ENCODE peak calls at places on chromosomes 6 and 20, in ten cellular contexts. S is T-helper 2 cell; J is GM12865; P is sciatic nerve; F is stimulated activated CD8-positive, alpha-beta memory T cell treated with anti-CD3 and anti-CD28 coated beads, Interleukin-7, amount 100 ng/mL, for 24 hours; I is HS-27A; E is HuH-7; U is ureter; C is GM03348; V is MM.1S. H is an unnamed sample.

GRCh38 chr20:11626551-11626950 is 291.1 kb upstream of the BTBD3 start:
- DNase-seq in S (no peak), J (no peak), P (no peak), F (no peak), I (no peak), E (no peak), U (no peak), C (no peak), V (no peak), H (no peak)

GRCh38 chr20:62065669-62066338 is at the start of gene TAF4:
- DNase-seq in S (peak), J (peak), P (peak), F (peak), I (peak), E (peak), U (peak), C (peak), V (peak), H (peak)

GRCh38 chr6:165729307-165729936 is 66.4 kb upstream of the PDE10A start:
- DNase-seq in S (no peak), J (peak), P (no peak), F (peak), I (no peak), E (peak), U (no peak), C (peak), V (peak), H (peak)

GRCh38 chr6:27668442-27669275 is 195.8 kb upstream of the ZNF184 start:
- DNase-seq in S (no peak), J (peak), P (no peak), F (peak), I (peak), E (no peak), U (no peak), C (peak), V (peak), H (peak)

GRCh38 chr6:162385980-162386379 is 341.6 kb downstream of the PRKN start:
- DNase-seq in S (no peak), J (no peak), P (no peak), F (no peak), I (no peak), E (no peak), U (no peak), C (no peak), V (no peak), H (no peak)

GRCh38 chr6:4950849-4951533 is 52.8 kb downstream of the RPP40 start:
- DNase-seq in S (no peak), J (no peak), P (no peak), F (no peak), I (no peak), E (no peak), U (no peak), C (no peak), V (no peak), H (no peak)

GRCh38 chr20:11080776-11081406 is 407.1 kb upstream of the JAG1 start:
- DNase-seq in S (no peak), J (no peak), P (no peak), F (no peak), I (no peak), E (no peak), U (no peak), C (no peak), V (no peak), H (no peak)

GRCh38 chr6:38443750-38444149 is 196.0 kb downstream of the BTBD9 start:
- DNase-seq in S (no peak), J (no peak), P (no peak), F (no peak), I (no peak), E (no peak), U (no peak), C (no peak), V (no peak), H (no peak)

GRCh38 chr6:46704562-46704961 is 16.9 kb downstream of the TDRD6 start:
- DNase-seq in S (no peak), J (no peak), P (no peak), F (no peak), I (no peak), E (no peak), U (no peak), C (no peak), V (no peak), H (no peak)

GRCh38 chr6:52365871-52366540 is 4.1 kb downstream of the PAQR8 start:
- DNase-seq in S (no peak), J (no peak), P (no peak), F (no peak), I (no peak), E (no peak), U (no peak), C (peak), V (no peak), H (no peak)

GRCh38 chr6:169959129-169960002 is 207.9 kb downstream of the ERMARD start:
- DNase-seq in S (no peak), J (peak), P (peak), F (no peak), I (no peak), E (no peak), U (peak), C (no peak), V (peak), H (no peak)

GRCh38 chr6:104639671-104640070 is 220.0 kb downstream of the HACE1 start:
- DNase-seq in S (no peak), J (peak), P (no peak), F (no peak), I (no peak), E (no peak), U (no peak), C (no peak), V (no peak), H (no peak)

GRCh38 chr6:39063520-39063919 is 14.9 kb downstream of the GLP1R start:
- DNase-seq in S (no peak), J (no peak), P (no peak), F (no peak), I (no peak), E (peak), U (no peak), C (no peak), V (no peak), H (no peak)

GRCh38 chr20:58913079-58913478 is 60.6 kb downstream of the GNAS start:
- DNase-seq in S (no peak), J (no peak), P (no peak), F (no peak), I (no peak), E (no peak), U (no peak), C (no peak), V (no peak), H (no peak)

GRCh38 chr20:37382539-37383120 is 36.7 kb downstream of the SRC start:
- DNase-seq in S (no peak), J (no peak), P (peak), F (no peak), I (no peak), E (no peak), U (no peak), C (no peak), V (no peak), H (no peak)

GRCh38 chr6:712805-713204 is 19.9 kb upstream of the EXOC2 start:
- DNase-seq in S (no peak), J (no peak), P (no peak), F (no peak), I (no peak), E (no peak), U (no peak), C (no peak), V (no peak), H (no peak)

GRCh38 chr20:54477556-54477955 is 2.2 kb downstream of the DOK5 start:
- DNase-seq in S (no peak), J (no peak), P (no peak), F (no peak), I (no peak), E (no peak), U (no peak), C (peak), V (no peak), H (no peak)

GRCh38 chr6:41370488-41371111 is 35.2 kb downstream of the NCR2 start:
- DNase-seq in S (no peak), J (no peak), P (no peak), F (no peak), I (no peak), E (no peak), U (no peak), C (no peak), V (no peak), H (no peak)